ENCODE peak calls at places on chromosome 14, in four cellular contexts. One of them, this sample, is unnamed.
A peak's percentile ranks its signal among the peaks of the same experiment; 100 is the strongest.

GRCh38 chr14:90281261-90281660 is 24.9 kb downstream of the PSMC1 start:
- DNase-seq in sigmoid colon: no peak
- DNase-seq in astrocyte of the spinal cord: peak; percentile 79
- DNase-seq in GM23338: no peak
- DNase-seq in this sample: no peak

GRCh38 chr14:32075636-32076277 is 1.3 kb upstream of the ARHGAP5 start:
- DNase-seq in sigmoid colon: peak; percentile 84
- DNase-seq in astrocyte of the spinal cord: no peak
- DNase-seq in GM23338: peak; percentile 30
- DNase-seq in this sample: peak; percentile 51

GRCh38 chr14:88551094-88551870 is 3.5 kb downstream of the PTPN21 start:
- DNase-seq in sigmoid colon: peak; percentile 91
- DNase-seq in astrocyte of the spinal cord: peak; percentile 86
- DNase-seq in GM23338: peak; percentile 93
- DNase-seq in this sample: peak; percentile 73

GRCh38 chr14:80770114-80770917 is 171.2 kb downstream of the CEP128 start:
- DNase-seq in sigmoid colon: no peak
- DNase-seq in astrocyte of the spinal cord: no peak
- DNase-seq in GM23338: no peak
- DNase-seq in this sample: no peak

GRCh38 chr14:74888164-74889158 is 6.7 kb downstream of the DLST start:
- DNase-seq in sigmoid colon: no peak
- DNase-seq in astrocyte of the spinal cord: peak; percentile 10
- DNase-seq in GM23338: no peak
- DNase-seq in this sample: no peak

GRCh38 chr14:85535916-85536834 is 6.2 kb downstream of the FLRT2 start:
- DNase-seq in sigmoid colon: no peak
- DNase-seq in astrocyte of the spinal cord: peak; percentile 67
- DNase-seq in GM23338: peak; percentile 50
- DNase-seq in this sample: no peak

GRCh38 chr14:62213516-62213915 is 451.3 kb downstream of the SNAPC1 start:
- DNase-seq in sigmoid colon: no peak
- DNase-seq in astrocyte of the spinal cord: peak; percentile 52
- DNase-seq in GM23338: no peak
- DNase-seq in this sample: no peak

GRCh38 chr14:101191882-101192660 is 288.5 kb upstream of the RTL1 start:
- DNase-seq in sigmoid colon: peak; percentile 42
- DNase-seq in astrocyte of the spinal cord: no peak
- DNase-seq in GM23338: no peak
- DNase-seq in this sample: no peak

GRCh38 chr14:20662968-20663731 is 21.2 kb upstream of the RNASE4 start:
- DNase-seq in sigmoid colon: peak; percentile 73
- DNase-seq in astrocyte of the spinal cord: peak; percentile 48
- DNase-seq in GM23338: peak; percentile 93
- DNase-seq in this sample: peak; percentile 30

GRCh38 chr14:65462411-65462810 is 49.9 kb downstream of the FUT8 start:
- DNase-seq in sigmoid colon: no peak
- DNase-seq in astrocyte of the spinal cord: peak; percentile 84
- DNase-seq in GM23338: no peak
- DNase-seq in this sample: no peak

GRCh38 chr14:34208532-34208931 is 253.5 kb downstream of the SPTSSA start:
- DNase-seq in sigmoid colon: no peak
- DNase-seq in astrocyte of the spinal cord: no peak
- DNase-seq in GM23338: no peak
- DNase-seq in this sample: no peak

GRCh38 chr14:77260631-77261030 is 10.4 kb downstream of the NGB start:
- DNase-seq in sigmoid colon: no peak
- DNase-seq in astrocyte of the spinal cord: no peak
- DNase-seq in GM23338: no peak
- DNase-seq in this sample: no peak

GRCh38 chr14:37603688-37604251 is 8.3 kb downstream of the TTC6 start:
- DNase-seq in sigmoid colon: no peak
- DNase-seq in astrocyte of the spinal cord: no peak
- DNase-seq in GM23338: no peak
- DNase-seq in this sample: no peak

GRCh38 chr14:100334904-100335303 is 11.8 kb downstream of the SLC25A47 start:
- DNase-seq in sigmoid colon: peak; percentile 26
- DNase-seq in astrocyte of the spinal cord: no peak
- DNase-seq in GM23338: no peak
- DNase-seq in this sample: no peak

GRCh38 chr14:91754819-91755218 is 22.9 kb upstream of the CATSPERB start:
- DNase-seq in sigmoid colon: no peak
- DNase-seq in astrocyte of the spinal cord: no peak
- DNase-seq in GM23338: no peak
- DNase-seq in this sample: no peak

GRCh38 chr14:64337901-64338615 is 43.9 kb upstream of the ESR2 start:
- DNase-seq in sigmoid colon: no peak
- DNase-seq in astrocyte of the spinal cord: peak; percentile 62
- DNase-seq in GM23338: peak; percentile 92
- DNase-seq in this sample: no peak

GRCh38 chr14:94291159-94291905 is 1.7 kb downstream of the SERPINA10 start:
- DNase-seq in sigmoid colon: no peak
- DNase-seq in astrocyte of the spinal cord: no peak
- DNase-seq in GM23338: no peak
- DNase-seq in this sample: no peak

GRCh38 chr14:66508846-66509621 is 1.1 kb downstream of the GPHN start:
- DNase-seq in sigmoid colon: peak; percentile 68
- DNase-seq in astrocyte of the spinal cord: peak; percentile 25
- DNase-seq in GM23338: peak; percentile 55
- DNase-seq in this sample: peak; percentile 33

GRCh38 chr14:72476657-72477499 is 417.0 kb downstream of the DPF3 start:
- DNase-seq in sigmoid colon: no peak
- DNase-seq in astrocyte of the spinal cord: peak; percentile 93
- DNase-seq in GM23338: peak; percentile 11
- DNase-seq in this sample: no peak

GRCh38 chr14:76346391-76347160 is 29.4 kb upstream of the ESRRB start:
- DNase-seq in sigmoid colon: no peak
- DNase-seq in astrocyte of the spinal cord: no peak
- DNase-seq in GM23338: no peak
- DNase-seq in this sample: no peak

GRCh38 chr14:104931771-104932675 is 7.3 kb downstream of the PLD4 start:
- DNase-seq in sigmoid colon: peak; percentile 73
- DNase-seq in astrocyte of the spinal cord: no peak
- DNase-seq in GM23338: peak; percentile 57
- DNase-seq in this sample: peak; percentile 24

GRCh38 chr14:105878125-105878524 is 351.7 kb downstream of the TMEM121 start:
- DNase-seq in sigmoid colon: peak; percentile 39
- DNase-seq in astrocyte of the spinal cord: no peak
- DNase-seq in GM23338: no peak
- DNase-seq in this sample: peak; percentile 30

GRCh38 chr14:99636487-99636886 is 8.4 kb upstream of the HHIPL1 start:
- DNase-seq in sigmoid colon: no peak
- DNase-seq in astrocyte of the spinal cord: no peak
- DNase-seq in GM23338: no peak
- DNase-seq in this sample: no peak

GRCh38 chr14:81220488-81220766 is 332 bp downstream of the GTF2A1 start:
- DNase-seq in sigmoid colon: no peak
- DNase-seq in astrocyte of the spinal cord: no peak
- DNase-seq in GM23338: no peak
- DNase-seq in this sample: no peak

GRCh38 chr14:75972729-75973480 is 8.9 kb downstream of the TGFB3 start:
- DNase-seq in sigmoid colon: no peak
- DNase-seq in astrocyte of the spinal cord: no peak
- DNase-seq in GM23338: peak; percentile 24
- DNase-seq in this sample: no peak

GRCh38 chr14:72284176-72284575 is 351.9 kb downstream of the RGS6 start:
- DNase-seq in sigmoid colon: no peak
- DNase-seq in astrocyte of the spinal cord: no peak
- DNase-seq in GM23338: no peak
- DNase-seq in this sample: no peak

GRCh38 chr14:72518809-72519377 is 375.0 kb downstream of the DPF3 start:
- DNase-seq in sigmoid colon: no peak
- DNase-seq in astrocyte of the spinal cord: no peak
- DNase-seq in GM23338: no peak
- DNase-seq in this sample: no peak

GRCh38 chr14:71551291-71551955 is 380.8 kb upstream of the RGS6 start:
- DNase-seq in sigmoid colon: no peak
- DNase-seq in astrocyte of the spinal cord: peak; percentile 55
- DNase-seq in GM23338: no peak
- DNase-seq in this sample: no peak

GRCh38 chr14:52862652-52863338 is 71.4 kb upstream of the GNPNAT1 start:
- DNase-seq in sigmoid colon: no peak
- DNase-seq in astrocyte of the spinal cord: peak; percentile 62
- DNase-seq in GM23338: no peak
- DNase-seq in this sample: no peak

GRCh38 chr14:20262642-20263128 is 23.6 kb downstream of the OR11H4 start:
- DNase-seq in sigmoid colon: no peak
- DNase-seq in astrocyte of the spinal cord: no peak
- DNase-seq in GM23338: peak; percentile 54
- DNase-seq in this sample: no peak

GRCh38 chr14:65255029-65255545 is 152.8 kb upstream of the MAX start:
- DNase-seq in sigmoid colon: no peak
- DNase-seq in astrocyte of the spinal cord: peak; percentile 64
- DNase-seq in GM23338: no peak
- DNase-seq in this sample: no peak

GRCh38 chr14:95478818-95479217 is 37.6 kb downstream of the SYNE3 start:
- DNase-seq in sigmoid colon: no peak
- DNase-seq in astrocyte of the spinal cord: no peak
- DNase-seq in GM23338: no peak
- DNase-seq in this sample: no peak
- TF ChIP-seq CTCF in sigmoid colon: no peak
- TF ChIP-seq CTCF in astrocyte of the spinal cord: no peak
- TF ChIP-seq CTCF in GM23338: no peak
- TF ChIP-seq CTCF in this sample: no peak

GRCh38 chr14:102732924-102733323 is 44.3 kb upstream of the TRAF3 start:
- DNase-seq in sigmoid colon: no peak
- DNase-seq in astrocyte of the spinal cord: no peak
- DNase-seq in GM23338: no peak
- DNase-seq in this sample: peak; percentile 1

GRCh38 chr14:102731101-102731870 is 46.0 kb upstream of the TRAF3 start:
- DNase-seq in sigmoid colon: no peak
- DNase-seq in astrocyte of the spinal cord: no peak
- DNase-seq in GM23338: no peak
- DNase-seq in this sample: no peak

GRCh38 chr14:102731871-102732800 is 45.1 kb upstream of the TRAF3 start:
- DNase-seq in sigmoid colon: no peak
- DNase-seq in astrocyte of the spinal cord: no peak
- DNase-seq in GM23338: no peak
- DNase-seq in this sample: no peak

GRCh38 chr14:102729825-102730224 is 47.4 kb upstream of the TRAF3 start:
- DNase-seq in sigmoid colon: no peak
- DNase-seq in astrocyte of the spinal cord: no peak
- DNase-seq in GM23338: no peak
- DNase-seq in this sample: no peak

GRCh38 chr14:102733326-102733725 is 43.9 kb upstream of the TRAF3 start:
- DNase-seq in sigmoid colon: no peak
- DNase-seq in astrocyte of the spinal cord: no peak
- DNase-seq in GM23338: no peak
- DNase-seq in this sample: no peak
- TF ChIP-seq CTCF in sigmoid colon: no peak
- TF ChIP-seq CTCF in astrocyte of the spinal cord: no peak
- TF ChIP-seq CTCF in GM23338: no peak
- TF ChIP-seq CTCF in this sample: no peak

GRCh38 chr14:73850940-73851339 is 691 bp upstream of the PTGR2 start:
- DNase-seq in sigmoid colon: no peak
- DNase-seq in astrocyte of the spinal cord: no peak
- DNase-seq in GM23338: no peak
- DNase-seq in this sample: no peak

GRCh38 chr14:73846944-73847343 is 4.7 kb upstream of the PTGR2 start:
- DNase-seq in sigmoid colon: no peak
- DNase-seq in astrocyte of the spinal cord: no peak
- DNase-seq in GM23338: no peak
- DNase-seq in this sample: no peak

DNA sequence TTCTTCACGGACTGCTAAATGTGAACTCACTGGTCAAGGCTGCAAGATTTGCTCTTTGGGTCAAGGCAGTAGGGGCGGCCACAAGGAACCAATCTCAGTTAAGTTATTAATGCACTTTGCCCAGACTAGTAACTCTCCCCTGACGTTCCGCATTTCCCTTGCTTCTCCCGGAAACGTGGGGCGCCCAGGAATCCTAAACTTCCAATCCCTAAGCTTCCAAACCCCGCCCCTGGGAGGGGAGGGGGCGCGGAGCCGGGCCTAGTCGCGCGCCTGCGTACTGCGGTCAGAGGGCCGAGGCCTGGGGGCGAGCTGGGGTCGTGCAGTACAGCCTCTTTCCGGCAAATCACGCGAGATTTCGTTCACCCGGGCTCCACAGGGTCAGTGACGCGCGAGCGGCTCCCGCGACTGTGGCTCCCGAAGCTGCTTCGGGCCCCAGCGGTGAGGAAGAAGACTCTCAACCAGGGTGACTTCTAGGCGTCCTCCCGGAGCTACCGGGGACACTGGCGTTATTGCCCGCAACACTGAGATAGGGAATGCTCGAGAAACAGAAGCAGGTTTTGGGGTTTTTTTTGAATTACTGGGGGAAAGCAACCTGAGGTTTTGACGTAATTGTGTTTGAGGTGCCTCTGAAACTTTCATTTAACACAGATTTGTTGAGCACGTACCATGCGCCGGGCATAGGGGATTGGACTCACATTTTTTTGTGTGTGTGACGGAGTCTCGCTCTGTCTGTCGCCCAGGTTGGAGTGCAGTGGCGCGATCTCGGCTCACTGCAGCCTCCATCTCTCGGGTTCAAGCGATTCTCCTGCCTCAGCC is at the start of gene PTGR2:
- DNase-seq in sigmoid colon: peak; percentile 98
- DNase-seq in astrocyte of the spinal cord: peak; percentile 97
- DNase-seq in GM23338: peak; percentile 99
- DNase-seq in this sample: peak; percentile 94
- TF ChIP-seq CTCF in sigmoid colon: peak; percentile 16
- TF ChIP-seq CTCF in astrocyte of the spinal cord: no peak
- TF ChIP-seq CTCF in GM23338: no peak
- TF ChIP-seq CTCF in this sample: no peak

GRCh38 chr14:51652168-51653095 is 722 bp downstream of the FRMD6 start:
- DNase-seq in sigmoid colon: peak; percentile 76
- DNase-seq in astrocyte of the spinal cord: peak; percentile 33
- DNase-seq in GM23338: peak; percentile 71
- DNase-seq in this sample: peak; percentile 53
- TF ChIP-seq CTCF in sigmoid colon: peak; percentile 7
- TF ChIP-seq CTCF in astrocyte of the spinal cord: no peak
- TF ChIP-seq CTCF in GM23338: no peak
- TF ChIP-seq CTCF in this sample: no peak

DNA sequence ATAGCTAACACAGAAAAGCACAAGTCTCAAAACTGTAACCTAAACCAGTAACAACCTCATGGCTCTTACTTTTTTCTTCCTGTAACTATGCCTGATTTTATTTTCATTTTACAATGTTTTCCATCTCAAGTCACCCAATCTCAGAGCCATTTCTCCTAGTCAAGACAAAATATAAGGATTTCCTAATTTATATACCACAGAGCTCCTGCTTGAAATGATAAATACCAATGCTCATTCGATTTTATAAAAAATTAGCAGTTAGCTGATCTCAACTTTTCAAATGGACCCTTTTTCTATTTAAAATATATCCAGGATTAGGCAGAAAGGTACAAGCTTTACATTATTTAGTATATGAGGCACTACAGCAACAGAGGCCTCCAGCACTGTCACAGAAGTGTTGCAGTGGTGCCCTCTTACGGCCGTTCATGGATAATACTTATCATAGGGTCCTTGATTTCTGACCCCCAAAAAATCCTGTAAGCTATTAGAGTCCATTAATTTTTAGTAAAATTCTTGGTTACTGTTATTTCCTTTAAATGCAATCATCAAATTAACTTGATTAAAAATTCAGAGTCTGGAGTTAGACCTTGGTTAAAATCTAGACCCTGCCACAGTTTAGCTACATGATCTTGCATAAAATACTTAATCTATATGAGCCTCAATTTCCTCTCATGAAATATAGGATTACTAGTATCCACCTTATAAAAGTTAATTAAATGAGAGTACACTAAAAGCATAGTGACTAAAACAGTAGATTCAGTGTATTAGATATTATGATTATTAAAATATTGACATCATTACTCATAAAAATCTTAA is 68.3 kb downstream of the SEC23A start:
- DNase-seq in sigmoid colon: no peak
- DNase-seq in astrocyte of the spinal cord: peak; percentile 18
- DNase-seq in GM23338: peak; percentile 64
- DNase-seq in this sample: no peak
- TF ChIP-seq CTCF in sigmoid colon: no peak
- TF ChIP-seq CTCF in astrocyte of the spinal cord: peak; percentile 54
- TF ChIP-seq CTCF in GM23338: peak; percentile 64
- TF ChIP-seq CTCF in this sample: peak; percentile 55

This sample was measured in dorsolateral prefrontal cortex.